ENCODE peak calls at places on chromosomes 7 and 10, in six cellular contexts. S is NCI-H2171, K is cardiac muscle cell, Z is naive B cell, L is heart right ventricle, M is NCI-H1105. I is an unnamed sample.

GRCh38 chr7:91634485-91635177 is 245.9 kb downstream of the MTERF1 start:
- DNase-seq in S (peak; percentile 8), Z (no peak), M (peak; percentile 95), K (no peak), L (no peak), I (no peak)

GRCh38 chr7:100719523-100720319 is 547 bp upstream of the EPO start:
- DNase-seq in M (no peak), K (peak; percentile 38), Z (no peak), S (peak; percentile 14), L (no peak), I (peak; percentile 73)

GRCh38 chr10:1155791-1156615 is 99.8 kb downstream of the WDR37 start:
- DNase-seq in M (no peak), S (no peak), L (no peak), K (no peak), Z (no peak), I (no peak)

GRCh38 chr10:47321521-47322195 is 596 bp upstream of the GDF2 start:
- DNase-seq in S (no peak), Z (no peak), K (no peak), M (no peak), L (no peak), I (no peak)

GRCh38 chr10:103916901-103917300 is 1.1 kb downstream of the STN1 start:
- DNase-seq in Z (no peak), M (no peak), L (no peak), K (no peak), S (no peak), I (no peak)

GRCh38 chr10:26627320-26627719 is 70.2 kb upstream of the PDSS1 start:
- DNase-seq in Z (no peak), K (no peak), L (no peak), S (no peak), M (no peak), I (no peak)

GRCh38 chr7:142804715-142805114 is 33.9 kb downstream of the PRSS2 start:
- DNase-seq in L (no peak), S (no peak), K (no peak), Z (no peak), M (no peak), I (no peak)

GRCh38 chr7:30069096-30069867 is 41.1 kb downstream of the PLEKHA8 start:
- DNase-seq in Z (no peak), M (no peak), L (no peak), S (no peak), K (no peak), I (no peak)

GRCh38 chr7:7454000-7454399 is 81.7 kb downstream of the COL28A1 start:
- DNase-seq in M (no peak), K (no peak), Z (no peak), S (no peak), L (no peak), I (no peak)

GRCh38 chr7:117946201-117946633 is 73.0 kb upstream of the CTTNBP2 start:
- DNase-seq in Z (no peak), M (no peak), S (no peak), L (no peak), K (no peak), I (no peak)

GRCh38 chr7:155198901-155199845 is 98.5 kb upstream of the INSIG1 start:
- DNase-seq in Z (no peak), K (peak; percentile 44), S (no peak), L (no peak), M (no peak), I (peak; percentile 62)

GRCh38 chr7:102220929-102221850 is 65.5 kb upstream of the SH2B2 start:
- DNase-seq in S (no peak), K (peak; percentile 75), M (no peak), Z (no peak), L (no peak), I (peak; percentile 24)

GRCh38 chr10:11324761-11325321 is 286.6 kb downstream of the USP6NL start:
- DNase-seq in Z (no peak), S (no peak), M (no peak), L (no peak), K (no peak), I (no peak)